ENCODE peak calls at places on chromosomes 16 and 17, in four cellular contexts. One of them, this sample, is unnamed.

GRCh38 chr17:29131814-29132682 is 48.1 kb downstream of the MYO18A start:
- DNase-seq in Panc1: no peak
- DNase-seq in H1: no peak
- DNase-seq in neuronal stem cell: no peak
- DNase-seq in this sample: no peak

GRCh38 chr17:58308173-58308984 is 20.2 kb downstream of the TSPOAP1 start:
- DNase-seq in neuronal stem cell: no peak
- DNase-seq in Panc1: no peak
- DNase-seq in H1: no peak
- DNase-seq in this sample: no peak

GRCh38 chr17:82438401-82439193 is 12.0 kb downstream of the CYBC1 start:
- DNase-seq in H1: no peak
- DNase-seq in neuronal stem cell: no peak
- DNase-seq in Panc1: no peak
- DNase-seq in this sample: no peak

GRCh38 chr17:57045868-57046671 is 39.0 kb upstream of the AKAP1 start:
- DNase-seq in neuronal stem cell: no peak
- DNase-seq in H1: no peak
- DNase-seq in Panc1: no peak
- DNase-seq in this sample: no peak

GRCh38 chr17:56596741-56597494 is 3.4 kb downstream of the NOG start:
- DNase-seq in H1: no peak
- DNase-seq in Panc1: no peak
- DNase-seq in neuronal stem cell: peak; percentile 53
- DNase-seq in this sample: no peak

GRCh38 chr17:50785942-50786570 is 18.7 kb upstream of the ANKRD40CL start:
- DNase-seq in neuronal stem cell: no peak
- DNase-seq in Panc1: no peak
- DNase-seq in H1: no peak
- DNase-seq in this sample: peak; percentile 31

GRCh38 chr16:89722392-89723278 is 1.3 kb downstream of the ZNF276 start:
- DNase-seq in Panc1: no peak
- DNase-seq in neuronal stem cell: no peak
- DNase-seq in H1: no peak
- DNase-seq in this sample: peak; percentile 62

GRCh38 chr16:27999687-28000086 is 63.8 kb downstream of the GSG1L start:
- DNase-seq in Panc1: no peak
- DNase-seq in H1: no peak
- DNase-seq in neuronal stem cell: no peak
- DNase-seq in this sample: no peak

GRCh38 chr17:43025766-43026537 is 921 bp downstream of the RND2 start:
- DNase-seq in Panc1: no peak
- DNase-seq in H1: no peak
- DNase-seq in neuronal stem cell: no peak
- DNase-seq in this sample: no peak

GRCh38 chr16:51057102-51057793 is 93.8 kb downstream of the SALL1 start:
- DNase-seq in H1: no peak
- DNase-seq in neuronal stem cell: no peak
- DNase-seq in Panc1: no peak
- DNase-seq in this sample: no peak

GRCh38 chr16:51061355-51061754 is 89.7 kb downstream of the SALL1 start:
- DNase-seq in H1: no peak
- DNase-seq in neuronal stem cell: no peak
- DNase-seq in Panc1: no peak
- DNase-seq in this sample: no peak

GRCh38 chr16:51067352-51067751 is 83.7 kb downstream of the SALL1 start:
- DNase-seq in H1: no peak
- DNase-seq in Panc1: no peak
- DNase-seq in neuronal stem cell: no peak
- DNase-seq in this sample: no peak

GRCh38 chr16:51057969-51058337 is 93.1 kb downstream of the SALL1 start:
- DNase-seq in Panc1: no peak
- DNase-seq in neuronal stem cell: no peak
- DNase-seq in H1: no peak
- DNase-seq in this sample: no peak

GRCh38 chr16:51062039-51062438 is 89.0 kb downstream of the SALL1 start:
- DNase-seq in H1: no peak
- DNase-seq in Panc1: no peak
- DNase-seq in neuronal stem cell: no peak
- DNase-seq in this sample: no peak
- H3K27ac ChIP-seq in H1: no peak overlapping the region
- H3K27ac ChIP-seq in Panc1: no peak overlapping the region
- H3K27ac ChIP-seq in neuronal stem cell: no peak overlapping the region
- H3K27ac ChIP-seq in this sample: no peak overlapping the region

GRCh38 chr17:44119798-44120197 is 3.6 kb downstream of the HDAC5 start:
- DNase-seq in H1: no peak
- DNase-seq in Panc1: no peak
- DNase-seq in neuronal stem cell: no peak
- DNase-seq in this sample: no peak
- H3K27ac ChIP-seq in H1: no peak overlapping the region
- H3K27ac ChIP-seq in Panc1: no peak overlapping the region
- H3K27ac ChIP-seq in neuronal stem cell: no peak overlapping the region
- H3K27ac ChIP-seq in this sample: no peak overlapping the region

GRCh38 chr16:3035972-3036725 is 595 bp downstream of the BICDL2 start:
- DNase-seq in H1: no peak
- DNase-seq in Panc1: no peak
- DNase-seq in neuronal stem cell: no peak
- DNase-seq in this sample: no peak
- H3K27ac ChIP-seq in H1: no peak overlapping the region
- H3K27ac ChIP-seq in Panc1: no peak overlapping the region
- H3K27ac ChIP-seq in neuronal stem cell: no peak overlapping the region
- H3K27ac ChIP-seq in this sample: peak overlapping the region; percentile 46

GRCh38 chr17:27821318-27821717 is 21.0 kb upstream of the NOS2 start:
- DNase-seq in neuronal stem cell: no peak
- DNase-seq in H1: no peak
- DNase-seq in Panc1: no peak
- DNase-seq in this sample: no peak
- H3K27ac ChIP-seq in neuronal stem cell: no peak overlapping the region
- H3K27ac ChIP-seq in H1: no peak overlapping the region
- H3K27ac ChIP-seq in Panc1: no peak overlapping the region
- H3K27ac ChIP-seq in this sample: no peak overlapping the region

DNA sequence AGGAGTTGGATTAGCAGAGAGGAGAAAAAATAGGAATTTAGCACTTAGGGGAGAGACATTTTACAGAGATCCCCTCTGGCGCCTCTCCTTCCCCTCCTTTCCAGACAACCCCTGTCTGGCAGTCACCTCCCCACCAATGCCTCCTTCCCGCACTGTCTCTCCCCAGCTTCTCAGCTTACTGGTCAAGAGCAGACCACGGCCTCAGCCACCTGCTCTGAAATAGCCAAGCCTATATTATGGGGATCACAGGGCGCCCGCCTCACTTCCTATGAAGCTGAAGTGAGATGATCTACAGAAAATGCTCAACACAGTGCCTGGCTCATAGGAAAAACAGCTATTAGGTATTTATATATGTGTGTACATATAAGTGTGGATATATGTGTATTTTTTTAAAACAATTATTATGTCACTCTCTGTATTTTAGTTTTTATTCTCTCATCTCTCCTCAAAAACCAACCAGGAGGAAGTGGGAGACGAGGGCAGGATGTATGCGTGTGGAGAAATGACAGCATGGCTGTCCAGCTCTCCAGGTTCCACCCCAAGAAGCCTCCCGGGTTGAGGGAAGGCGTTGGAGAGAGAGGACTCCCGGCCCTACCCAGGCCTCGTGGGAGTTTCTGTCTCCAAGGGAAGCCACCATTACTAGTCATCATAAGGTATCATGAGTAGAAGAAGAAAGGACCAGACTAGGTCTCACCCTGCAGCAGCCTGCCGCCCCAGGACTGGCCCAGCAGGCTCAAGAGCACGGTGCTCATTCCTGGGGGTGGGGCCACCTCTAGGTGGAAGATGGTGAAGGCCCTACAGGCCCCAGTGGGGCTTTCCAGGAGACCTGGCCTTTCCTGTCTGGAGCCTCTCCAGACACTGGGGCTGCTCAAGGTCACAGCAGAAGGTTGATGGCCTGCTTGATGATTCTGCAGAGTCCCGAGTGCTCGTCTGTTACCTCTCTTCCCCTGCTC is 27.2 kb downstream of the MAP3K14 start:
- DNase-seq in H1: no peak
- DNase-seq in neuronal stem cell: no peak
- DNase-seq in Panc1: no peak
- DNase-seq in this sample: no peak
- H3K27ac ChIP-seq in H1: no peak overlapping the region
- H3K27ac ChIP-seq in neuronal stem cell: no peak overlapping the region
- H3K27ac ChIP-seq in Panc1: peak overlapping the region; percentile 93
- H3K27ac ChIP-seq in this sample: no peak overlapping the region

GRCh38 chr16:30379165-30379783 is 3.1 kb downstream of the SEPTIN1 start:
- DNase-seq in H1: no peak
- DNase-seq in Panc1: no peak
- DNase-seq in neuronal stem cell: no peak
- DNase-seq in this sample: no peak

GRCh38 chr16:30380072-30380471 is 2.3 kb downstream of the SEPTIN1 start:
- DNase-seq in Panc1: no peak
- DNase-seq in neuronal stem cell: no peak
- DNase-seq in H1: no peak
- DNase-seq in this sample: no peak

GRCh38 chr16:30381351-30382041 is 865 bp downstream of the SEPTIN1 start:
- DNase-seq in H1: no peak
- DNase-seq in Panc1: no peak
- DNase-seq in neuronal stem cell: no peak
- DNase-seq in this sample: no peak

GRCh38 chr16:30380801-30381208 is 1.6 kb downstream of the SEPTIN1 start:
- DNase-seq in Panc1: no peak
- DNase-seq in neuronal stem cell: no peak
- DNase-seq in H1: no peak
- DNase-seq in this sample: no peak

DNA sequence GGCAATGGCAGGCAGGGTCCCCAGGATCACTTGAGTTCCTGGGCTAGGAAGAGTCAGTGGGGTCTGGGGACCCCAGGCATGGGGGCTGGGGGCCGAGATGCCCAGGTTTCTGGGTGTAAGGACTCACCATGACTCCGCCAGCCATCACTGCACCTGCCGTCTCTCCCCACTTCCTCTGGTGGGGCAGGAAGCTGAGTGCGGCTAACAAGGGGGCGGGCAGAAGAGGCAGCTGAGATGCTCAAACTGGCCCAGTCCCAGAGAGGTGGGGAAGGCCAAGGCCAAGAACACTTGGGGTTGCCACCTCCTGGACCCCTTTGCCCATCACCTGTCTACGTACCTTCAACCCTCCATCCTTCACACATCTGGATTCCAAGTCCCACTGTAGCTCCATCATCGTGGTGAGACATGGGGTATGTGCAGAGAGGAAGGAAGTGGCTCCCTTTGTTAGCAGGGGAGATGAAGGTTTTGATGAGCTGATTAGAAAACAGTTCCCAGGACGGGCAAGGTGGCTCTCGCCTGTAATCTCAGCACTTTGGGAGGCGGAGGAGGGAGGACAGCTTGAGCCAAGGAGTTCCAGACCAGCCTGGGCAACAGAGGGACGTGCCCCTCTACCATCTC is at the start of gene SEPTIN1:
- DNase-seq in H1: no peak
- DNase-seq in Panc1: no peak
- DNase-seq in neuronal stem cell: no peak
- DNase-seq in this sample: no peak
- H3K27ac ChIP-seq in H1: no peak within 1 kb of the TSS
- H3K27ac ChIP-seq in Panc1: no peak within 1 kb of the TSS
- H3K27ac ChIP-seq in neuronal stem cell: no peak within 1 kb of the TSS
- H3K27ac ChIP-seq in this sample: no peak within 1 kb of the TSS

DNA sequence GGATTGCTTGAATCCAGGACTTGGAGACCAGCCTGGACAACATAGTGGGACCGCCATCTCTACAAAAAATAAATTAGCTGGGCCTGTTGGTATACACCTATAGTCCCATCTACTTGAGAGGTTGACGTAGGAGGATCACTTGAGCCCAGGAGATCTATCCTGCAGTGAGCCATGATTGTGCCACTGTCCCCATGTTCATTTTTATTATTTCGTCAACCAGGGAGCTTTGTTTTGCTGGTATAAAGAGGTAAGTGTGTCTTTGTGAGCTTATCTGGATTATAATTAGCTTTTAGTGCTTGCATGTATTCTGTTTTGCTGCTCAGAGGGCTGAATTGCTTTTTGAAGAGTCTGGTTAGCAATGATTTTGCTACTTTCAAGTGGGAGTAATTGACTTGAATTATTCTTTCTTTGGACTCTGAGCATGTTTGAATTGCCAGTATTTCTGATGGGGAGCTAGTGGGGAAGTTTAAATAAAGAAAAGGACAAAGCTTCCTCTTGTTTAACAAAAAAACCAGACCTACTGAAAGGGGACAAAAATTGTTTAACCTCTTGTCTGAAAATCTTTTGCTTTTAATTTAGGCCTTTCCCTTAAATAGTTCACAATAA is 31.6 kb upstream of the BCAS3 start:
- DNase-seq in neuronal stem cell: no peak
- DNase-seq in Panc1: no peak
- DNase-seq in H1: no peak
- DNase-seq in this sample: no peak
- H3K27ac ChIP-seq in neuronal stem cell: peak overlapping the region; percentile 0
- H3K27ac ChIP-seq in Panc1: no peak overlapping the region
- H3K27ac ChIP-seq in H1: no peak overlapping the region
- H3K27ac ChIP-seq in this sample: no peak overlapping the region

GRCh38 chr16:69762843-69763556 is 868 bp downstream of the WWP2 start:
- DNase-seq in neuronal stem cell: no peak
- DNase-seq in H1: no peak
- DNase-seq in Panc1: no peak
- DNase-seq in this sample: no peak

GRCh38 chr16:69767459-69768229 is 5.5 kb downstream of the WWP2 start:
- DNase-seq in Panc1: no peak
- DNase-seq in H1: no peak
- DNase-seq in neuronal stem cell: no peak
- DNase-seq in this sample: no peak

GRCh38 chr16:69761983-69762842 is at the start of gene WWP2:
- DNase-seq in H1: peak; percentile 54
- DNase-seq in neuronal stem cell: peak; percentile 62
- DNase-seq in Panc1: peak; percentile 18
- DNase-seq in this sample: no peak

GRCh38 chr16:69769404-69769803 is 7.3 kb downstream of the WWP2 start:
- DNase-seq in H1: no peak
- DNase-seq in Panc1: no peak
- DNase-seq in neuronal stem cell: no peak
- DNase-seq in this sample: no peak

DNA sequence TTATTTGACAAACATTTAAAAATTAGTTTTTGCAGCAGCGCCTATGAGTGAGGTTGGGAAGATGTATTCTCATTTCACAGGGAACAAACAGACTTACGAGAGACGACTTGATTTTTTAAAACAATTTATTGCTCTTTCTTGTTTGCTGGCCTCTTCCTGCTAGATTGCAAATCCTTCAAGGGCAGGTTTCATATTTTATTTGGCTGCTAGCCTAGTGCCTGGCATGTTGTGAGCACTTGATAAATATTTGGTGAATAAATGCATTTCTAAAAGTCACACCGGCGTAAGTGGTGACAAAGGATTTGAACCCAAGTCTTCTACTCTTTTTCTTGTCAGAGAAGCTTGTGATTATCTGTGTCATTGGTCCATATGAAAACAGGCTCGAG is 1.4 kb downstream of the WWP2 start:
- DNase-seq in H1: no peak
- DNase-seq in Panc1: no peak
- DNase-seq in neuronal stem cell: no peak
- DNase-seq in this sample: no peak
- H3K27ac ChIP-seq in H1: no peak overlapping the region
- H3K27ac ChIP-seq in Panc1: peak overlapping the region; percentile 93
- H3K27ac ChIP-seq in neuronal stem cell: no peak overlapping the region
- H3K27ac ChIP-seq in this sample: no peak overlapping the region

This sample was measured in epithelial cell of prostate.